ENCODE peak calls at places on chromosomes 3 and 15, in six cellular contexts. R, S, H, Q, V and U are unnamed samples. For H3K9me3, the result is how much of the 10 kb centered on the place peaks cover.

GRCh38 chr3:54427501-54427900 is 305.1 kb downstream of the CACNA2D3 start:
- DNase-seq in V (no peak), S (no peak), H (no peak), R (no peak), Q (no peak), U (no peak)

GRCh38 chr3:87792532-87793321 is 266.1 kb downstream of the CGGBP1 start:
- DNase-seq in S (peak), Q (peak), R (no peak), H (no peak), V (no peak), U (peak)

GRCh38 chr3:41794748-41795589 is 166.9 kb downstream of the ULK4 start:
- DNase-seq in Q (no peak), S (no peak), H (no peak), V (no peak), R (no peak), U (no peak)

GRCh38 chr3:102006812-102007485 is 157.6 kb downstream of the NFKBIZ start:
- DNase-seq in H (peak), V (peak), R (peak), S (no peak), Q (peak), U (no peak)

GRCh38 chr3:20068512-20069177 is 28.4 kb downstream of the KAT2B start:
- DNase-seq in V (no peak), H (no peak), Q (no peak), R (peak), S (no peak), U (no peak)

GRCh38 chr3:95609411-95609810 is 1205.0 kb upstream of the EPHA6 start:
- DNase-seq in H (no peak), V (no peak), S (no peak), R (no peak), Q (no peak), U (no peak)

GRCh38 chr3:88019024-88019423 is 39.8 kb downstream of the CGGBP1 start:
- DNase-seq in Q (no peak), H (no peak), S (no peak), R (no peak), V (no peak), U (no peak)

GRCh38 chr15:78842519-78842918 is 30.2 kb upstream of the MORF4L1 start:
- DNase-seq in Q (no peak), R (no peak), V (no peak), H (no peak), S (no peak), U (no peak)

GRCh38 chr3:101212740-101213139 is 107.6 kb downstream of the IMPG2 start:
- DNase-seq in H (no peak), V (no peak), R (no peak), Q (no peak), S (no peak), U (no peak)

GRCh38 chr3:152069871-152070270 is 196.4 kb downstream of the SUCNR1 start:
- DNase-seq in R (peak), Q (no peak), S (no peak), V (no peak), H (no peak), U (no peak)

GRCh38 chr3:107999215-107999775 is 91.5 kb downstream of the CD47 start:
- DNase-seq in H (no peak), Q (no peak), R (peak), V (no peak), S (no peak), U (peak)

GRCh38 chr3:187621881-187622280 is 48.3 kb downstream of the SST start:
- DNase-seq in V (no peak), H (no peak), R (no peak), Q (no peak), S (no peak), U (no peak)

GRCh38 chr15:63195257-63196023 is 6.0 kb downstream of the RAB8B start:
- DNase-seq in V (peak), S (no peak), Q (peak), R (no peak), H (no peak), U (no peak)

GRCh38 chr15:39474657-39475056 is 106.2 kb upstream of the THBS1 start:
- DNase-seq in V (no peak), S (no peak), R (no peak), Q (no peak), H (no peak), U (no peak)

GRCh38 chr3:138034918-138035317 is 25.0 kb downstream of the CLDN18 start:
- DNase-seq in Q (no peak), V (no peak), S (no peak), R (peak), H (no peak), U (no peak)

GRCh38 chr3:89740881-89741177 is 633.4 kb downstream of the EPHA3 start:
- DNase-seq in V (no peak), S (no peak), Q (no peak), H (peak), R (no peak), U (no peak)

GRCh38 chr15:68658641-68659358 is 80.0 kb downstream of the CORO2B start:
- DNase-seq in H (no peak), R (no peak), V (peak), Q (no peak), S (no peak), U (no peak)

GRCh38 chr3:134827213-134827612 is 32.2 kb downstream of the EPHB1 start:
- DNase-seq in H (no peak), R (no peak), V (no peak), Q (no peak), S (no peak), U (no peak)

GRCh38 chr15:31758126-31758525 is 272.2 kb upstream of the CHRNA7 start:
- DNase-seq in S (peak), R (no peak), H (peak), V (no peak), Q (peak), U (peak)

GRCh38 chr3:113054552-113054951 is 63.8 kb downstream of the GTPBP8 start:
- DNase-seq in Q (no peak), S (no peak), H (peak), R (peak), V (no peak), U (no peak)

GRCh38 chr3:150497956-150498355 is 48.3 kb downstream of the SERP1 start:
- DNase-seq in S (no peak), R (peak), Q (no peak), V (no peak), H (peak), U (no peak)

GRCh38 chr3:170023165-170023564 is 14.6 kb upstream of the GPR160 start:
- DNase-seq in R (no peak), Q (no peak), V (no peak), S (no peak), H (no peak), U (no peak)

GRCh38 chr3:143901105-143901504 is 52.8 kb upstream of the SLC9A9 start:
- DNase-seq in R (peak), Q (no peak), V (no peak), S (no peak), H (peak), U (no peak)

GRCh38 chr3:143897558-143898305 is 49.5 kb upstream of the SLC9A9 start:
- DNase-seq in V (no peak), R (peak), H (peak), S (no peak), Q (no peak), U (no peak)

GRCh38 chr3:143896486-143896885 is 48.2 kb upstream of the SLC9A9 start:
- DNase-seq in Q (no peak), V (no peak), H (no peak), R (no peak), S (no peak), U (no peak)

DNA sequence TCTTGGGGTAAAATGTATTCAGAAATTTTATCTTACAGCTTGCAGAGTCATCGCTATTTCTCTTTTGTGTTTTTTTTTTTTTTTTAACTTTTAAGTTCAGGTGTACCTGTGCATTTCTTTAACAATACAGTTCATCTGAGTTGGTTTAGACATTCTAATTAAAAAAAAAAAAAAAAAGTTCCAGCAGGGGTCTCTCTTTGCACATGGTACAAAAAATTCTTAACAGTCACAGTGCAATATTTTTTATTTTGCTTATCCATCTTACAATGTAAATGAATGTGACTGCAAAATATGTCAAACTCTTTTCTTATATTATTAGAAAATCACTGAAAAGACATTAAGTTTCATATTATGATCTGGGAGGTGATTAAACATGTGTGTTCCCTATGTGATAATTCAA is 47.5 kb upstream of the SLC9A9 start:
- DNase-seq in V (no peak), Q (no peak), H (peak), S (no peak), R (no peak), U (no peak)
- TF ChIP-seq CTCF in V (no peak), Q (no peak), H (no peak), S (peak), R (no peak), U (peak)

GRCh38 chr3:16241225-16241624 is 23.5 kb downstream of the DPH3 start:
- DNase-seq in H (no peak), S (no peak), Q (no peak), V (no peak), R (no peak), U (no peak)
- H3K27ac ChIP-seq in H (no peak), S (no peak), Q (no peak), V (no peak), R (no peak), U (no peak)

GRCh38 chr15:85792102-85792731 is 2.5 kb downstream of the KLHL25 start:
- DNase-seq in H (no peak), R (no peak), Q (no peak), V (no peak), S (no peak), U (no peak)
- H3K9me3 ChIP-seq in H (under half), R (under half), Q (under half), V (under half), S (under half), U (under half)

DNA sequence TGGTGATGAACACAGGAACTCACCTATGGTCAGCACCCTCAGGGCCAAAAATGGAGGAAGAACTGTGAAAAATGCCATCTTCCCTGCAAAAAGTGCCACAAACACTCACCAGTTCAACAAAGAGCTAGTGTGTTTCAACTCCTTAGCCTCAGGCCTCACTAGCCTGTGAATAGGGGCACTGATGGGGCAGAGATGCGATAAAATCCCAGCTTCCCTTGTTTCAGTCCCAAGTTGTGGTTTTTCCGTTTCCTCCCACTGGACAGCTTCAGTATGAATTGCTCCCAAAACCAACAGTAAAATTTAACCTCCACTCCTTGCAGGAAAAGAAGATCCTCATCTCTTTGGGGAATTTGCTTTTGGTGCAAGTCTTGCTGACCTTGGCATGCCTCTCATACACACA is 117.4 kb upstream of the ADAMTS9 start:
- DNase-seq in H (no peak), Q (no peak), R (no peak), V (no peak), S (no peak), U (no peak)
- TF ChIP-seq CTCF in H (no peak), Q (no peak), R (no peak), V (no peak), S (no peak), U (no peak)

GRCh38 chr15:41879321-41879845 is 14.5 kb downstream of the SPTBN5 start:
- DNase-seq in S (no peak), Q (no peak), H (no peak), R (no peak), V (no peak), U (no peak)
- H3K27ac ChIP-seq in S (no peak), Q (no peak), H (no peak), R (no peak), V (no peak), U (no peak)

GRCh38 chr3:8497582-8497981 is 4.0 kb upstream of the LMCD1 start:
- DNase-seq in V (no peak), S (no peak), Q (no peak), R (peak), H (no peak), U (no peak)

GRCh38 chr3:8500208-8500961 is 1.2 kb upstream of the LMCD1 start:
- DNase-seq in S (no peak), R (no peak), V (no peak), Q (peak), H (no peak), U (no peak)

GRCh38 chr3:8501388-8502131 is at the start of gene LMCD1:
- DNase-seq in S (peak), V (peak), Q (peak), R (peak), H (peak), U (peak)

GRCh38 chr3:8500966-8501365 is 657 bp upstream of the LMCD1 start:
- DNase-seq in S (no peak), R (no peak), Q (no peak), H (no peak), V (no peak), U (no peak)

DNA sequence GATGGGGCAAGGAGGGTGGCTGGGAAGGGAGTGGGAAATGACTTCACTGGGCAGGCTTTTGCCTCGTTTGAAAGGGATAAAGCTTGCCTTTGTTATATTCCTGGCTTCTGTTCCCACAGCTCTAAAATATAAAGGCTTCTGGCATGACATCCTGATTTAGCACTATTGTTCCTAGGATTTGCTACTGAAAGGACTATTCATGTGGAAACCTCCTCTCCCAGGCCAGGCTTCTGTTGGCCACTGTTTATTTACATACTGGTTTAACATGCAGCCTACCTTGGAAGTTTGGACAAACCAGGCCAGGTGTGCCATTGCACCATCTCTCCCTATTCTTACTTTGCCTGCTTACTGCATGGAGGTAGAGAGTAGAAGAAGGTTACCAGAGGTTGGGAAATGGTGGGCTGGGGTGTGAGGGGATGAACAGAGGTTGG is 2.4 kb upstream of the LMCD1 start:
- DNase-seq in R (peak), H (no peak), Q (peak), V (no peak), S (no peak), U (no peak)
- H3K9me3 ChIP-seq in R (under half), H (under half), Q (under half), V (under half), S (under half), U (under half)

GRCh38 chr3:61562810-61563613 is 1.6 kb downstream of the PTPRG start:
- DNase-seq in S (peak), V (peak), Q (peak), R (peak), H (peak), U (peak)

GRCh38 chr3:61563614-61564404 is 2.4 kb downstream of the PTPRG start:
- DNase-seq in V (no peak), Q (no peak), S (peak), H (no peak), R (no peak), U (no peak)

GRCh38 chr3:61562042-61562809 is 855 bp downstream of the PTPRG start:
- DNase-seq in V (peak), Q (peak), H (no peak), R (peak), S (peak), U (no peak)

GRCh38 chr3:61565569-61565968 is 4.2 kb downstream of the PTPRG start:
- DNase-seq in S (no peak), R (no peak), Q (no peak), V (no peak), H (no peak), U (no peak)

GRCh38 chr3:61564405-61565059 is 3.2 kb downstream of the PTPRG start:
- DNase-seq in R (no peak), H (peak), S (peak), Q (peak), V (peak), U (peak)
- TF ChIP-seq CTCF in R (peak), H (peak), S (peak), Q (peak), V (peak), U (peak)

DNA sequence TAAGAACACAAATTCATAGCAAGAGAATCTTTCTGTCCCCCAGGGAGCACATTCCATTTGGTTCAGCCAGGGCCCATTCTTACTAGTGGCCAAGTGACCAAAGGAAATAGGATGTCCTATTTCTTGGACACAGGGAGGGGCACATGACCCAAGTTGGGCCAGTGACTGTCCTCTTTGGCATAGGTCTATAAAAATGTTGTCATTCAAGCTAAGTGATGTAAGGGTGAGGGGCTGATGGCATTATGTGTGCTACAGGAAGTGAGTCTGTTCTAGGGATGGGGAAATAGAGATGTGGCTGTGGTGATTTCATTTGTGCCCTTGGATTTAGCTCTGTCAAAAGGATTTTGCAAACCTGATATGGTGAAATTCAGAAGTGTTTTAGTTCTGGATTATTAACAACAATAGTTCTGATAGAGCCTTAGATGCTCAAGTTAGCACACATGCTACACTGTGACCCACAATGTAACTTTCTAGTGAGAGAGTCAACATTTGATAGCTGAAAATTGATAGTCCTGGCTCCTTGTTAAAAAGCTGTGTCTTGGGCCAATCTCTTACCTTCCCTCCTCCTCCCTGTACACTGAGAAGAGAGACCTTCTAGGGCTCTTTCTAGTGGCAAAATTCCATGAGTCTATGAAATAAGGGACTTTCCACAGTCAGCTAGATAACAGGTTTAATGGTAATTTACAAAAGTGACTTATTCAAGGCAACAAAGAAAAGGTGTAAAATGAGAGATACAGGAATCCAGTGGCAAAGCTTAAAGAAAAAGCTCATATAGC is 117.2 kb downstream of the THRB start:
- DNase-seq in H (no peak), Q (no peak), S (no peak), V (peak), R (no peak), U (no peak)
- H3K27ac ChIP-seq in H (no peak), Q (peak), S (no peak), V (peak), R (no peak), U (no peak)